ENCODE peak calls at places on chromosome 6, in eight cellular contexts. E is cardiac fibroblast, A is stomach, O is heart left ventricle, C is AG09319, B is left lung, P is MCF 10A, Y is AG04450. M is an unnamed sample.

GRCh38 chr6:159074120-159074684 is 29.4 kb upstream of the TAGAP start:
- DNase-seq in A (no peak), B (no peak), E (peak; percentile 57), C (peak; percentile 1), O (no peak), P (peak; percentile 27), Y (no peak), M (no peak)

GRCh38 chr6:37709250-37709931 is 11.7 kb upstream of the MDGA1 start:
- DNase-seq in E (no peak), A (no peak), Y (no peak), P (no peak), O (no peak), C (no peak), B (no peak), M (no peak)

GRCh38 chr6:75283907-75284284 is 696 bp downstream of the TMEM30A start:
- DNase-seq in Y (no peak), B (no peak), E (no peak), P (no peak), O (no peak), C (no peak), A (no peak), M (no peak)

GRCh38 chr6:45599053-45599452 is 221.3 kb upstream of the SUPT3H start:
- DNase-seq in C (no peak), O (no peak), B (no peak), Y (no peak), E (no peak), A (no peak), P (peak; percentile 42), M (no peak)

GRCh38 chr6:108689279-108690161 is 128.8 kb downstream of the FOXO3 start:
- DNase-seq in O (peak; percentile 90), E (peak; percentile 99), P (peak; percentile 100), A (peak; percentile 94), C (peak; percentile 57), B (peak; percentile 88), Y (peak; percentile 89), M (peak; percentile 79)

GRCh38 chr6:99521557-99522286 is 6.5 kb upstream of the USP45 start:
- DNase-seq in E (peak; percentile 78), B (no peak), P (no peak), Y (no peak), C (peak; percentile 38), A (no peak), O (no peak), M (no peak)

GRCh38 chr6:73375216-73375615 is 5.5 kb upstream of the OOEP start:
- DNase-seq in P (no peak), A (no peak), C (no peak), Y (no peak), B (no peak), O (no peak), E (no peak), M (no peak)

GRCh38 chr6:85449388-85449817 is 480 bp upstream of the NT5E start:
- DNase-seq in B (no peak), C (no peak), A (no peak), Y (peak; percentile 45), O (no peak), P (peak; percentile 44), E (peak; percentile 74), M (no peak)

GRCh38 chr6:51273228-51273961 is 454.7 kb downstream of the TFAP2B start:
- DNase-seq in C (no peak), A (no peak), O (no peak), P (no peak), B (no peak), Y (no peak), E (no peak), M (no peak)

GRCh38 chr6:115404451-115404850 is 656.2 kb downstream of the FRK start:
- DNase-seq in E (no peak), Y (no peak), C (no peak), P (no peak), O (no peak), A (no peak), B (no peak), M (no peak)

GRCh38 chr6:170286246-170286933 is 4.5 kb downstream of the DLL1 start:
- DNase-seq in A (peak; percentile 56), B (no peak), O (peak; percentile 72), E (peak; percentile 78), C (no peak), P (no peak), Y (no peak), M (no peak)

GRCh38 chr6:97123112-97123511 is 159.9 kb downstream of the MMS22L start:
- DNase-seq in P (no peak), Y (no peak), E (no peak), B (no peak), C (no peak), O (no peak), A (no peak), M (no peak)
- TF ChIP-seq CTCF in P (no peak), Y (no peak), E (no peak), B (no peak), C (no peak), O (no peak), A (no peak), M (no peak)

GRCh38 chr6:145497006-145497405 is 238.3 kb downstream of the EPM2A start:
- DNase-seq in P (no peak), B (no peak), A (no peak), E (no peak), Y (no peak), C (no peak), O (no peak), M (no peak)

GRCh38 chr6:145486306-145486705 is 249.0 kb downstream of the EPM2A start:
- DNase-seq in A (no peak), Y (no peak), E (no peak), B (no peak), P (no peak), C (no peak), O (no peak), M (no peak)

GRCh38 chr6:145490068-145490467 is 245.3 kb downstream of the EPM2A start:
- DNase-seq in Y (no peak), C (no peak), O (no peak), B (no peak), E (no peak), A (no peak), P (no peak), M (no peak)

DNA sequence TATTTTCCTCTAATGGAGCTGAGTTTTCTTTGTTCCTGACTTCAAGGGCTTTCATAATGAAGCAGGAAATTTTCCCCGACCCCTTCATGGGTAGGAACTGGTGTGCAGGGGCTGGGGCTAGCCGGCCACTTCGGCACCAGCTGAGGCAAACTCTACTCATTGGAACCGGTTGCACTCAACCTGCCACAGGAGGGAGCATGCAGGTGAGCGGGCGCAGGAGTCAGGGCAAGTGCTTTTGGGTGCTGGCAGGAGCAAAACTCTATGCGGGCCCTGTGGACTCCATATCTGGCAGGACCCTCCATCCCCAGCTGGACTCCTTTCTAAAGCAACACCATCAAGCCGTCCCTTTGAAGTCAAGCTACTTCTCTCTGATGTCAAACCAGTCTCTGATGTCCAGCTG is 244.2 kb downstream of the EPM2A start:
- DNase-seq in P (no peak), C (no peak), O (no peak), E (no peak), A (no peak), B (no peak), Y (no peak), M (no peak)
- TF ChIP-seq CTCF in P (no peak), C (no peak), O (no peak), E (no peak), A (no peak), B (no peak), Y (no peak), M (no peak)

DNA sequence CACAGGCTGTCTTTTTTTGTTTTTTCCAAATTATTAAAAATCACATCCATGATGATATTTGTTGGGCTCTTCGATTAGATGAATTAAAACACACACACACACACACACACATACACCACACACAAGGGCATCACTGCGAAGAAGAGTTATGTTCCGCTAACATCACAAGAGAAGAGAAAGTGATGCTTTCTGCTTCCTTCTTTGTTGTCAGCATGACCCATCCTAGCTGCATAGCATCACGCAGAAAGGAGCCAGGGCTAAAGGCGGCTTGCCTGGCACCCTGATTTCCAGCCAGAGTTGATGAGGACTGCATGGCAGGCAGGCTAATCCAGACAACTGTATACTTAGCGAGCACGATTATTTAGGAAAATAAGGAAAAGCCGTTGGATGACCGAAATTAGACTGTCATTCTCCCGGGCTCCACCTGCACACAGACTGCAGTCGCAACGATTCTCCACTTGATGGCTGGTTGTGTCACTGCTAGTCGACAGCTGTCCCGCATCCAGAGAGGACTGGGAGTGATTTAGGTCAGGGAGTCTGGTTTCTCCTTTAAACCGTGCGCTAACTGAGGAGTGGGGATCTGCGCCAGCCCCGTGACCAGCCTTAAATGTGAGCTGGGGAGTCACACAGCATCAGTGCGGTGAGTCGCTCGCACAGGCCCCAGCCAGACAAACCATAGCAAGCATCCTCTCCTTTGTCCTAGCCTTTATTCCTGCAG is 70.6 kb upstream of the SOX4 start:
- DNase-seq in O (no peak), P (no peak), A (no peak), E (no peak), C (no peak), Y (no peak), B (no peak), M (no peak)
- TF ChIP-seq CTCF in O (peak; percentile 16), P (no peak), A (no peak), E (no peak), C (no peak), Y (no peak), B (no peak), M (no peak)

GRCh38 chr6:168711049-168711640 is 270.2 kb downstream of the SMOC2 start:
- DNase-seq in B (no peak), Y (no peak), E (peak; percentile 7), A (no peak), O (no peak), P (peak; percentile 34), C (no peak), M (no peak)
- TF ChIP-seq CTCF in B (peak; percentile 19), Y (no peak), E (peak; percentile 45), A (no peak), O (peak; percentile 64), P (peak; percentile 31), C (no peak), M (no peak)

DNA sequence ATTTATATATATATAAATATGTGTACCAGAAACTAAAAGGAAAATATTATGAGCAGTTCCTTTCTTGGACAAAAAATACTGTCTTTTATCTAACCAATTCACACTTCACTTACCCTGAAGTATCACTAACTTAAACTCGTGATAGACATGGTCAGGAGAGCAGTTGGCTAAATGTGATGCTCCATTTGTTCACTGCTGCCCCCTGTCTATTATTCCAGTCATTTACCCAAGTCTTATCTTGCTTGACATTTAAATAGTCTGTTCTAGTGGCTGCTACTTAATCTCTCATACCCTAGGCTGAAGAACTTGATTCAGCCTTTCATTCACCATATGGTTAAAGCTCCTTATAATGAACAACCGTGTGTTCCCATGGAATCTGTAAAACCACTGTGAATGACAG is 789.6 kb upstream of the EYS start:
- DNase-seq in B (no peak), Y (no peak), C (no peak), O (no peak), E (no peak), A (no peak), P (peak; percentile 51), M (no peak)
- TF ChIP-seq CTCF in B (peak; percentile 22), Y (peak; percentile 44), C (no peak), O (no peak), E (no peak), A (no peak), P (peak; percentile 44), M (no peak)

M was measured in suprapubic skin.